ENCODE peak calls at places on chromosomes 13 and 19, in six cellular contexts. O is IMR-90, C is mesenchymal stem cell, D is trophoblast cell, R is H1, H is H9. T is an unnamed sample.

GRCh38 chr13:82654851-82655517 is 1227.3 kb downstream of the SLITRK1 start:
- DNase-seq in R (no peak), D (no peak), O (peak), C (no peak), H (no peak), T (no peak)

GRCh38 chr13:114027826-114028225 is 54.0 kb upstream of the C13orf46 start:
- DNase-seq in H (no peak), C (no peak), R (no peak), D (no peak), O (no peak), T (no peak)

GRCh38 chr13:87903568-87903967 is 232.4 kb downstream of the SLITRK5 start:
- DNase-seq in C (no peak), D (no peak), O (no peak), R (no peak), H (no peak), T (no peak)

GRCh38 chr13:68185767-68186166 is 955.6 kb upstream of the PCDH9 start:
- DNase-seq in H (no peak), R (no peak), C (no peak), O (no peak), D (no peak), T (no peak)

GRCh38 chr13:51784097-51784496 is 19.9 kb downstream of the DHRS12 start:
- DNase-seq in D (no peak), C (no peak), H (no peak), O (no peak), R (no peak), T (no peak)

GRCh38 chr19:17755977-17756670 is 4.8 kb downstream of the FCHO1 start:
- DNase-seq in H (peak), C (peak), D (no peak), R (no peak), O (peak), T (peak)

GRCh38 chr13:94280357-94280756 is 199.1 kb downstream of the DCT start:
- DNase-seq in O (peak), H (no peak), R (no peak), C (peak), D (no peak), T (no peak)

GRCh38 chr13:105670179-105671015 is 865.1 kb downstream of the EFNB2 start:
- DNase-seq in D (no peak), C (no peak), O (no peak), H (no peak), R (no peak), T (no peak)

GRCh38 chr19:42075616-42076374 is at the start of gene ZNF574:
- DNase-seq in C (peak), O (peak), H (peak), D (peak), R (peak), T (peak)

GRCh38 chr13:111924676-111925075 is 142.3 kb upstream of the SOX1 start:
- DNase-seq in R (no peak), H (peak), D (no peak), C (no peak), O (no peak), T (no peak)

GRCh38 chr13:33105387-33106005 is 89.3 kb downstream of the KL start:
- DNase-seq in C (no peak), O (no peak), D (no peak), H (no peak), R (no peak), T (no peak)

GRCh38 chr13:99982021-99982740 is 597 bp downstream of the ZIC2 start:
- DNase-seq in D (peak), C (no peak), R (no peak), H (no peak), O (no peak), T (no peak)

GRCh38 chr19:30593358-30593757 is 221.2 kb downstream of the ZNF536 start:
- DNase-seq in O (no peak), C (no peak), R (no peak), H (no peak), D (no peak), T (no peak)

GRCh38 chr19:30590596-30591229 is 218.5 kb downstream of the ZNF536 start:
- DNase-seq in C (no peak), H (no peak), O (no peak), D (no peak), R (no peak), T (no peak)

GRCh38 chr19:30584121-30584520 is 211.9 kb downstream of the ZNF536 start:
- DNase-seq in D (no peak), H (no peak), R (no peak), O (no peak), C (no peak), T (no peak)

DNA sequence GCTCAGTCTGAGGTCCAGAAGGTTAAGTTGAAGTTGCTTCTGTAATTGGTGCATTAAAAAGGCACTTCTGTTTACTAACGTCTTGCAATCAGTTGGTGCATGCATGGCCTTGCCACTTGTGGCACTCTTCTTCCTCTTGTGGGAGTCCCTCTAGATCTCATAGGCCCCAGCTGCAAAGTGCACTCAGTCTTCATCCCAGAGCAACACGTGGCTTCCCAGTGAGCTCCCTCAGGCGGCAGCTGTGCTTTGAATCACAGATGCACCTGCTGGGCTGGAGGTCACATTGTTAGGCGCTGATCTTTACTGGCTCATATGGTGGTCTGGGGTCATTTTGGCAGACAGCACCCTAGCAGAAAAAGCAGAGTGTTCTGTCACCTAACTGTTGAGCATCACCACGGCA is 215.7 kb downstream of the ZNF536 start:
- DNase-seq in D (no peak), C (no peak), R (no peak), O (no peak), H (no peak), T (no peak)
- H3K14ac ChIP-seq in D (no peak), C (no peak), R (no peak), O (no peak), H (no peak), T (no peak)

GRCh38 chr19:5904302-5905071 is at the start of gene VMAC:
- DNase-seq in C (peak), H (peak), D (peak), R (peak), O (peak), T (peak)

GRCh38 chr19:5907216-5907615 is 2.5 kb downstream of the VMAC start:
- DNase-seq in R (no peak), O (no peak), C (no peak), D (no peak), H (no peak), T (no peak)

GRCh38 chr19:5910638-5910907 is 3.5 kb upstream of the CAPS start:
- DNase-seq in D (no peak), H (no peak), O (no peak), C (no peak), R (no peak), T (no peak)

GRCh38 chr19:5905072-5905778 is 553 bp downstream of the VMAC start:
- DNase-seq in O (no peak), C (no peak), D (no peak), H (no peak), R (no peak), T (no peak)

DNA sequence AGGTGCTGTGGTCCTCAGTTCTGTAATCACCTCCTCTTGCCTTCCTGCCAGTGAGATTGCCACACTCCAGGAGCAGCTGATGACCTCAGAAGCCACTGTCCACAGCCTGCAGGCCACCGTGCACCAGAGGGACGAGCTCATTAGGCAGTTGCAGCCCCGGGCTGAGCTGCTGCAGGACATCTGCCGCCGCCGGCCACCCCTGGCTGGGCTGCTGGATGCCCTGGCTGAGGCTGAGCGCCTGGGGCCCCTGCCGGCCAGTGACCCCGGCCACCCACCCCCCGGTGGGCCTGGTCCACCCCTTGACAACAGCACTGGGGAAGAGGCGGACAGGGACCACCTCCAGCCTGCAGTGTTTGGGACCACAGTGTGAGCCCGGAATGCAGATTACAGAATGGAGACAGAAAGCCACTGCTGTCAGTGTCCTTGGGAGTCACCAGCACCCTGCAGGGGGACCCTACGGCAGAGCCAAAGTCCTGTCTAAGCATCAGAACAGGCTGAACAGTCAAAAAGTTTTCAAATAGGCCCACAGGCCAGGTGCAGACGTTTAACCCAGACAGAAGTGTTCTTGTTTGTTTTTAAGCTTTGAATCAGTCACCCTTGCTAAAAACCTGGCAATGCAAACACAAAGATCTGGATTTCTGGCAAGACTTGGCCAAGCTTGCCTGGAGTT is 4.2 kb downstream of the VMAC start:
- DNase-seq in D (peak), H (no peak), R (no peak), O (no peak), C (no peak), T (no peak)
- H3K9ac ChIP-seq in D (no peak), H (no peak), R (no peak), O (no peak), C (no peak), T (no peak)

DNA sequence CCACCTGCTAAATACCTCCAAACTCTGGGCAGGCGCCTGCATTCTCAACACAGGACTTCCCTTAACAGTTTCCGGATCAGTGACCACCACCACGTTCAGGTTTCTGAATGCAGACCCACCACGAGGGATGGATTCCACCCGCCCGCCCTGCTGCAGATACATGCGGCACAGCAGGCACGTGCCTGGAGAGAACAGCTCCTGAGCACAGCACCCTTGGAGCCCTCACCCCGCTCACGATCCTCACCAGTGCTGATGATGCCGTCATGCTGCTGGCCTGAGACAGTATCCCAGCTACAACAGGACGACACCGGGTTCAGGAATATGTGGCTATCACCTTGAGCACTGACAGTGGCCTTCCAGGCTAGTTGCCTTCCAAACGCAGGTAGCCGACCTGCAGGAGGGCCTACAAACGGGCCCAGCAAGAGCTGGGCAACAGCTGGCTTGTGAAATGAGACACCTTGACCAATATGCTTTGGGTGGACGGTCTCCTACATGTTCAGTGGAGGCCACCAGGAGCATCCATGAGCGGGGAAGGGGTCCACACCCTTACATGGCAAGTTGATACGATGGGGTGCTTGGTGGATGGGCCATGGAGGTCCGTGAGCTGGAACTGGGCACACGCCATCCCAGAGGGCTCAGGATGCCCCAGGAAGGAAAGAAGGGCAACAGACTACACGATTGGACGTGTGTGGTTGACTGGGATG is 9.9 kb upstream of the QTRT1 start:
- DNase-seq in C (no peak), O (no peak), R (no peak), D (no peak), H (peak), T (no peak)
- H3K14ac ChIP-seq in C (no peak), O (no peak), R (no peak), D (no peak), H (no peak), T (peak)

GRCh38 chr13:20331949-20332348 is 99.8 kb upstream of the GJB6 start:
- DNase-seq in H (no peak), O (no peak), R (no peak), D (no peak), C (no peak), T (no peak)

GRCh38 chr13:20336761-20337160 is 104.6 kb upstream of the GJB6 start:
- DNase-seq in D (no peak), R (no peak), O (no peak), H (no peak), C (no peak), T (no peak)

GRCh38 chr13:20331419-20331818 is 99.3 kb upstream of the GJB6 start:
- DNase-seq in D (no peak), H (no peak), R (no peak), O (no peak), C (no peak), T (no peak)

GRCh38 chr13:20334309-20334708 is 102.2 kb upstream of the GJB6 start:
- DNase-seq in H (no peak), C (no peak), O (no peak), D (no peak), R (no peak), T (no peak)

DNA sequence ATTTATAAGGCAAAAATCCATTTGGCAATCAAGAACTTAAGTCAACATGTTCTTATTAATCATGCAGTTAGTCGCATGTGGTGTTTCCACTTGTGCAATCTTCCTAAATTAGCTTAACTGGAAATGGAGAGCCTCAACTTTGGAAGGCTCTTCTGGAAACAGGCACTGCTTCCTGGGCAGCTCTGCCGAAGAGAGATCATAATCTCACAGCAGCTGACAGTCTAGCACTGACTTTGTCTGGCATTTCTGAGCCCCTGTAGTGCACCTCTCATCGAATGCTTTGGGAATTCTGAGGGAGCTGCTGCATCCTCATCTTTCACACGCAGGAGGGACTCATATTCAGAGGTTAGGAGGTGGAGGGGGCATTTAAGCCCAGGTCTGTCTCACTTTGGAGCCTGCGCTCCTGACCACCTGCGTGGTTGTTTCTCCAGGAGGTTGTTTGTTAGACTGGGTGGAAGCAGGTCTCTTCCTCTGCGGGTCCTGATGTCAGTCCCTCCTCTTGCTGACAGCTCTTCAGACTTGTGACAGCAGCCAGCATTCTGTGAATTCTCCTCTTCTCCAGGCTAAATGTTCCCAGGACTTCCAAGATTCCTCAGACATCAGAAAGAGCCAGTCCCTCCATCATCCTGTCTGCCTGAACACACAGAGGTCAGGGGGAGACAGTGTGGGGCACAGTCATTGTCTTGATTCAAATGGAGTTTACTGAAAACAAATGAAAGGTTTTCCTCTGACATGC is 100.4 kb upstream of the GJB6 start:
- DNase-seq in O (no peak), H (no peak), C (peak), R (no peak), D (no peak), T (no peak)
- H3K9ac ChIP-seq in O (no peak), H (no peak), C (peak), R (no peak), D (no peak), T (no peak)

DNA sequence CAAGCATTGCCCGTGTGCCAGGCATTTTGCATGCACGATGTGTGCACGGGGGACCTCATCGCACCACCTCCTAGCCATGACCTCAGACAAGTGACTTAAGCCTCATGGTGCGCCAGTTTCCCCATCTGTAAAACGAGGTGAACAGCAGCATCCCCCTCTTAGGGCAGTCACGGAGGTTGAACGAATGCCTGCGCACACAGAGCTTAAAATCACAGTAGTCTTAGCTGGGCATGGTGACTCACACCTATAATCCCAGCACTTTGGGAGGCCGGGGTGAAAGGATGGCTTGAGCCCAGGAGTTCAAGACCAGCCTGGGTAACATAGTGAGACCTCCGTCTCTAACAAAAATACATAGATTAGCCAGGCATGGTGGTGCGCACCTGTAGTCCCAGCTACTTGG is 48.6 kb downstream of the PIN1 start:
- DNase-seq in C (no peak), H (no peak), R (no peak), O (no peak), D (no peak), T (no peak)
- H3K14ac ChIP-seq in C (no peak), H (no peak), R (no peak), O (no peak), D (no peak), T (no peak)

GRCh38 chr19:6333439-6333838 is at the start of gene ACER1:
- DNase-seq in O (no peak), H (no peak), C (no peak), D (peak), R (no peak), T (no peak)
- H3K9ac ChIP-seq in O (no peak), H (no peak), C (no peak), D (no peak), R (no peak), T (no peak)

DNA sequence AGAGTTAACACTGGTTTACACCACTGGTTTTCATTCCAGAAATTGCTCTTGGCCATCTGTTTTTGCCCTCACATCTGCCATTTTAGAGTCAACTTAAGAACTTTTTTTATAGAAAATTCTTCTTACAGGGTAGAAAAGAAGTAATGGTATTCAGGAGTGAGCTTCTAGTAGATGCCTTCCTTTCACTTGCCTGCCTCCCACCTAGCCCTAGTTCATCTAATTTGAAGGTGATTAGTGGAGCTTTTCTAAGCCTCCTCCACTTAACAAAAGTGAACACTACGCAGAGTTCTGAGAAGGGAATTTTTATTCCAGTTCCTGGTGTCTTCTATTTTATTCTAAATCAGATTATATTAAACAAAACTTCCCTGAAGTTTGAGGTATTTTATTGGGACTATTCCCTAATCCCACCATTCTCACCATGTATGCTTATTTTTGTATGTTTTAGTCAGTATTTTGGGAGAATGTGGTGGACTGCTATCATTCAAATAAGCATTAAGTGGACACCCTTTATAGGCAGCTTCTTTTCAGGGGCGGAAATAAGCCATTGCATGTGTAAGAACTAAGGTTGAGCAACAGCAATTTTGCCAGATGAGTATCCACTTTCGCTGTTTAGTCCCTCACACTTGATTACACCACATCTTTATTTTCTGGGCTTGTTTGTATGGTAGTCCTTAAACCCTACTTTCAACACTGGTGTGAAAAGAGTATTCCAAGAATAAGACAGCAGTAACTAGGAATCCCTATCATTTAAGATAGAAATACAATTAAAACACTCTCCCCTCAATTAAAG is 156.9 kb downstream of the ENOX1 start:
- DNase-seq in H (no peak), D (no peak), R (no peak), C (peak), O (peak), T (no peak)
- H3K14ac ChIP-seq in H (no peak), D (no peak), R (no peak), C (no peak), O (no peak), T (no peak)

DNA sequence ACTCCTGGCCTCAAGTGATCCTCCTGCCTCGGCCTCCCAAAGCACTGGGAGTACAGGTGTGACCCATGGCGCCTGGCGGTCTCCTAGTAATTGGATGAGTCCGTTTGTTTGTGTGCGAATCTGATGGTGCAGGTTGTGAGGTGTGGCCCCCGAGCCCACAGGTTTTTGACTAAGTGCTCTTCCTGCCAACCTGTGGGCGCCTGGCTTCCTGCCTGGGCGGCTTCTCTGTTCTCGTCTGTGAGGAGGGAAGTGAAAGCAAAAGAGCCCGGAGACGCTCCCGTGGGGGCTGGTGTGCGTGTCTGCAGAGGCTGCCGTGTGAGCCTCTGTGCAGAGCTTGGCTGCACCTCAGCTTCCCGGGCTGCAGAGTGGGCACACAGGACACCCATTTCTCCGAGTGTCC is 10.0 kb downstream of the ARHGAP45 start:
- DNase-seq in D (no peak), H (no peak), C (no peak), O (no peak), R (no peak), T (no peak)
- H3K9ac ChIP-seq in D (no peak), H (no peak), C (no peak), O (no peak), R (no peak), T (no peak)

T was measured in neuronal stem cell.